ENCODE peak calls at places on chromosome 19, in ten cellular contexts. V is psoas muscle, C is endodermal cell, E is astrocyte, U is fibroblast of mammary gland, L is H9, I is progenitor cell of endocrine pancreas, S is GM23338, T is WTC11, J is adrenal gland. N is an unnamed sample.

GRCh38 chr19:17020823-17021222 is 5.8 kb downstream of the CPAMD8 start:
- DNase-seq in V (no peak), C (no peak), E (no peak), U (peak; percentile 19), L (no peak), I (no peak), S (peak; percentile 37), T (no peak), J (no peak), N (no peak)

GRCh38 chr19:41932259-41933130 is 4.2 kb upstream of the ERFL start:
- DNase-seq in V (no peak), C (peak; percentile 63), E (no peak), U (no peak), L (no peak), I (no peak), S (peak; percentile 45), T (no peak), J (no peak), N (peak; percentile 69)

GRCh38 chr19:33512021-33512420 is 9.6 kb downstream of the PEPD start:
- DNase-seq in V (no peak), C (no peak), E (no peak), U (no peak), L (no peak), I (no peak), S (no peak), T (no peak), J (no peak), N (no peak)

GRCh38 chr19:43362745-43363144 is 9.3 kb downstream of the CD177 start:
- DNase-seq in V (no peak), C (no peak), E (no peak), U (no peak), L (no peak), I (no peak), S (no peak), T (no peak), J (no peak), N (no peak)

GRCh38 chr19:30236006-30236405 is 136.2 kb upstream of the ZNF536 start:
- DNase-seq in V (no peak), C (no peak), E (no peak), U (no peak), L (no peak), I (no peak), S (peak; percentile 40), T (no peak), J (no peak), N (no peak)

GRCh38 chr19:17256130-17256529 is 8.4 kb downstream of the USHBP1 start:
- DNase-seq in V (no peak), C (no peak), E (no peak), U (no peak), L (no peak), I (no peak), S (no peak), T (no peak), J (no peak), N (no peak)

GRCh38 chr19:17329768-17330545 is 4.7 kb downstream of the ANO8 start:
- DNase-seq in V (no peak), C (peak; percentile 40), E (no peak), U (no peak), L (no peak), I (no peak), S (no peak), T (no peak), J (no peak), N (no peak)

GRCh38 chr19:375395-376110 is 31.0 kb upstream of the MIER2 start:
- DNase-seq in V (no peak), C (peak; percentile 47), E (no peak), U (no peak), L (no peak), I (no peak), S (no peak), T (no peak), J (no peak), N (no peak)

GRCh38 chr19:54451331-54451871 is 2.4 kb downstream of the LENG8 start:
- DNase-seq in V (no peak), C (peak; percentile 36), E (peak; percentile 19), U (peak; percentile 54), L (no peak), I (no peak), S (no peak), T (no peak), J (no peak), N (no peak)

GRCh38 chr19:1057185-1057857 is 9.6 kb upstream of the ARHGAP45 start:
- DNase-seq in V (no peak), C (peak; percentile 69), E (peak; percentile 67), U (peak; percentile 75), L (peak; percentile 43), I (no peak), S (peak; percentile 83), T (no peak), J (no peak), N (no peak)

GRCh38 chr19:3692141-3693029 is 7.9 kb downstream of the PIP5K1C start:
- DNase-seq in V (no peak), C (peak; percentile 83), E (no peak), U (no peak), L (no peak), I (no peak), S (no peak), T (peak; percentile 66), J (no peak), N (peak; percentile 74)
- TF ChIP-seq CTCF in V (peak; percentile 31), C (peak; percentile 79), E (peak; percentile 20), U (peak; percentile 49), L (peak; percentile 70), I (peak; percentile 53), S (peak; percentile 62), T (peak; percentile 57), J (peak; percentile 44), N (peak; percentile 71)

GRCh38 chr19:15025237-15025636 is 24.0 kb upstream of the CASP14 start:
- DNase-seq in V (no peak), C (peak; percentile 59), E (no peak), U (no peak), L (no peak), I (no peak), S (peak; percentile 63), T (peak; percentile 27), J (no peak), N (no peak)
- TF ChIP-seq CTCF in V (no peak), C (peak; percentile 44), E (no peak), U (no peak), L (no peak), I (no peak), S (peak; percentile 60), T (no peak), J (no peak), N (no peak)

DNA sequence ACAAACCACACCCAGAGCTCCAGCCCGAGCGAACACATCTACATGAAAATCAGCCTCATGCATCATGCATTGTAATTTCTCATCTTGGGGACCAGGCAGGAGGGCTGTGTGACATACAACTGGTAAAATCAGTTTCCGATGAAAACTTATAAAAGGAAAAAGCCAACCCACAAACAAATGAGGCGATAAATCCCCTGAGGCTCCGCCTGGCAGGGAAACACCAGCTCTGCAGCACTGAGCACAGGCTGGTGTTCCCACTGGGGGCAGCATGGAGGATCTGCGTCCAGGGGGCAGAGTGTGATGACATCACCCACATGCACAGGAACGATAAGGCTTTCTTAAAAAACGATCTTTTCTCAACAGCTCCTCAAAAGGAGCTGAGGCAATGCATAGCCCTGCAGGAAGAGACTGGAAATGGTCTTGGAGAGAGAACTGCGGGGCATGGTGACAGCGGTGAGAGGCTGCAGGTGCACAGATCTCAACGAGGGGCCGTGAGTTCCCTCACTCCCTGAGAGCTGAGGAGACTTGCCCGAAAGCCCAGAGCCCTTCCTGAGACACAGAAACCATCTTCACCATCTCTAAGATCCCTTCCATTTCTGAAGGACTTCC is 24.6 kb downstream of the SH3GL1 start:
- DNase-seq in V (no peak), C (peak; percentile 79), E (peak; percentile 69), U (peak; percentile 84), L (no peak), I (no peak), S (peak; percentile 64), T (peak; percentile 47), J (no peak), N (no peak)
- TF ChIP-seq CTCF in V (peak; percentile 10), C (peak; percentile 70), E (peak; percentile 58), U (peak; percentile 55), L (peak; percentile 58), I (peak; percentile 59), S (peak; percentile 46), T (no peak), J (peak; percentile 22), N (no peak)

DNA sequence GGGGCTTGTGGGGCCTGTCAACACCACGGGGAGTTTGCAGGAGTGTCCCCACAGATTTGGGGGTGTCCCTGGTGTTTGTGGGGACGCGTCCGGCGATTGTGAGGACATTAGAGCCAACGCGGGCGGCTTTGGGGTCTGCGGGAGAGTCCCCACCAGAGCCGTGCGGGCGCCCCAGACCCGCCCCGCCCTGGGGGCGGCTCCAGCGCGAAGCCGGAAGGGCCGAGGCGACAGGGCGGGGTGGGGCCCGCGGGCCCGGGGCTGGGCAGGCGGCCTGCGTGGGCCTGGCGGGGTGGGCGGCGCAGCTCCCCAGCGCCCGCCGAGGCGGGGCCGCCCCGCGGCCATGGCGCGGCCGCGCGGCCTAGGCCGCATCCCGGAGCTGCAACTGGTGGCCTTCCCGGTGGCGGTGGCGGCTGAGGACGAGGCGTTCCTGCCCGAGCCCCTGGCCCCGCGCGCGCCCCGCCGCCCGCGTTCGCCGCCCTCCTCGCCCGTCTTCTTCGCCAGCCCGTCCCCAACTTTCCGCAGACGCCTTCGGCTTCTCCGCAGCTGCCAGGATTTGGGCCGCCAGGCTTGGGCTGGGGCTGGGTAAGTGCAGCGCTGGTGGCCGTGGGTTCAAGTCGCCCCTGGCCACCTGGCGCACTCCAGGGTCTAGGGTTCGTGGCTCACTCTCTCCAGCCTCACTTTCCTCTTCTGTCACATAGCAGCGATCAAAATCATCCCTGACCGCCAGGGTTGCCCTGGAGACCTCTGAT is 10.3 kb downstream of the PDE4A start:
- DNase-seq in V (peak; percentile 81), C (peak; percentile 72), E (no peak), U (no peak), L (no peak), I (no peak), S (peak; percentile 41), T (peak; percentile 36), J (no peak), N (no peak)
- TF ChIP-seq CTCF in V (no peak), C (no peak), E (no peak), U (no peak), L (no peak), I (no peak), S (no peak), T (no peak), J (no peak), N (no peak)

GRCh38 chr19:55535579-55536350 is 1.2 kb downstream of the SBK2 start:
- DNase-seq in V (no peak), C (no peak), E (no peak), U (no peak), L (no peak), I (no peak), S (no peak), T (no peak), J (no peak), N (no peak)

GRCh38 chr19:55536366-55536765 is 567 bp downstream of the SBK2 start:
- DNase-seq in V (no peak), C (no peak), E (no peak), U (no peak), L (no peak), I (no peak), S (no peak), T (no peak), J (no peak), N (no peak)

GRCh38 chr19:55538132-55538531 is 1.2 kb upstream of the SBK2 start:
- DNase-seq in V (no peak), C (no peak), E (no peak), U (no peak), L (no peak), I (no peak), S (peak; percentile 49), T (no peak), J (no peak), N (no peak)

GRCh38 chr19:55537741-55538111 is 793 bp upstream of the SBK2 start:
- DNase-seq in V (no peak), C (peak; percentile 72), E (peak; percentile 36), U (no peak), L (peak; percentile 72), I (no peak), S (peak; percentile 78), T (no peak), J (no peak), N (no peak)

GRCh38 chr19:55536951-55537740 is at the start of gene SBK2:
- DNase-seq in V (no peak), C (peak; percentile 96), E (no peak), U (no peak), L (peak; percentile 93), I (peak; percentile 68), S (peak; percentile 93), T (peak; percentile 96), J (no peak), N (peak; percentile 64)
- TF ChIP-seq CTCF in V (peak; percentile 16), C (peak; percentile 82), E (no peak), U (no peak), L (peak; percentile 79), I (peak; percentile 57), S (peak; percentile 57), T (peak; percentile 25), J (no peak), N (no peak)